ENCODE peak calls at places on chromosomes 16 and 17, in nine cellular contexts. N is NCI-H1092 treated with DMSO at 0.1 percent for 48 hours; P is colonic mucosa; M is T-helper 1 cell; K is effector CD4-positive, alpha-beta T cell; R is AML-193; Y is activated CD4-positive, alpha-beta T cell treated with anti-CD3 and anti-CD28 coated beads, Interleukin-2, amount 50 U/mL, for 4 hours; A is activated naive CD4-positive, alpha-beta T cell treated with anti-CD3 and anti-CD28 coated beads for 36 hours; O is stimulated activated CD4-positive, alpha-beta T cell treated with anti-CD3 and anti-CD28 coated beads, Interleukin-12 subunit alpha, Interleukin-12 subunit beta, amount 100 ng/mL, for 48 hours. F is an unnamed sample.
A peak's percentile ranks its signal among the peaks of the same experiment; 100 is the strongest.

GRCh38 chr17:81387235-81388060 is 7.8 kb upstream of the BAHCC1 start:
- DNase-seq in Y (peak; percentile 45), P (peak; percentile 64), K (no peak), M (peak; percentile 30), R (no peak), O (peak; percentile 39), N (no peak), A (peak; percentile 65), F (no peak)

GRCh38 chr17:62892870-62893338 is 73.1 kb upstream of the TANC2 start:
- DNase-seq in O (no peak), R (peak; percentile 99), N (no peak), K (no peak), Y (no peak), P (peak; percentile 36), A (peak; percentile 64), M (peak; percentile 52), F (no peak)

GRCh38 chr16:84119368-84119767 is 2.6 kb upstream of the MBTPS1 start:
- DNase-seq in N (no peak), Y (no peak), P (no peak), M (no peak), A (no peak), R (no peak), O (no peak), K (no peak), F (no peak)

GRCh38 chr17:5854871-5855554 is 215.2 kb upstream of the WSCD1 start:
- DNase-seq in O (no peak), P (no peak), R (no peak), Y (no peak), N (no peak), M (no peak), A (no peak), K (no peak), F (no peak)

GRCh38 chr17:70070297-70071027 is 4.6 kb upstream of the KCNJ16 start:
- DNase-seq in K (no peak), P (no peak), O (no peak), Y (no peak), A (no peak), N (no peak), R (no peak), M (no peak), F (no peak)

GRCh38 chr17:29197516-29198272 is 17.5 kb upstream of the MYO18A start:
- DNase-seq in O (no peak), M (no peak), A (no peak), K (no peak), Y (no peak), P (no peak), R (no peak), N (no peak), F (no peak)

GRCh38 chr16:84049403-84050060 is 6.9 kb upstream of the SLC38A8 start:
- DNase-seq in N (no peak), M (no peak), A (no peak), K (no peak), P (no peak), R (no peak), O (no peak), Y (no peak), F (no peak)

GRCh38 chr17:17463821-17464220 is 13.0 kb upstream of the MED9 start:
- DNase-seq in Y (no peak), N (no peak), M (no peak), O (no peak), K (no peak), R (no peak), A (no peak), P (no peak), F (no peak)

GRCh38 chr17:50289268-50289667 is 15.0 kb downstream of the TMEM92 start:
- DNase-seq in Y (no peak), R (no peak), M (no peak), P (no peak), N (no peak), A (no peak), K (no peak), O (no peak), F (no peak)

GRCh38 chr17:45246861-45247428 is 14.9 kb downstream of the SPATA32 start:
- DNase-seq in K (no peak), A (peak; percentile 78), P (no peak), R (no peak), N (no peak), M (no peak), O (no peak), Y (peak; percentile 58), F (no peak)

GRCh38 chr16:80938035-80938927 is 68.4 kb downstream of the CMC2 start:
- DNase-seq in Y (no peak), R (no peak), N (no peak), K (no peak), M (no peak), P (no peak), A (no peak), O (no peak), F (peak; percentile 99)

GRCh38 chr17:40958086-40958953 is 8.4 kb downstream of the KRT39 start:
- DNase-seq in O (no peak), P (peak; percentile 30), Y (no peak), N (no peak), M (no peak), K (no peak), A (no peak), R (no peak), F (no peak)

GRCh38 chr17:81926451-81927144 is 937 bp downstream of the MAFG start:
- DNase-seq in K (peak; percentile 44), O (no peak), A (peak; percentile 71), P (peak; percentile 93), M (peak; percentile 60), Y (peak; percentile 60), R (peak; percentile 87), N (no peak), F (peak; percentile 38)

GRCh38 chr17:31581022-31581483 is 189.6 kb downstream of the RAB11FIP4 start:
- DNase-seq in Y (no peak), P (no peak), O (no peak), N (peak; percentile 79), K (no peak), M (no peak), R (peak; percentile 53), A (no peak), F (peak; percentile 79)

GRCh38 chr16:12293913-12294312 is 317.4 kb downstream of the SNX29 start:
- DNase-seq in R (no peak), N (no peak), P (no peak), K (no peak), O (no peak), A (no peak), M (no peak), Y (no peak), F (no peak)

GRCh38 chr17:62888148-62888547 is 77.9 kb upstream of the TANC2 start:
- DNase-seq in P (no peak), O (no peak), K (no peak), M (no peak), Y (no peak), N (no peak), A (no peak), R (no peak), F (no peak)

GRCh38 chr17:978110-979093 is 1.2 kb downstream of the NXN start:
- DNase-seq in M (no peak), K (no peak), Y (no peak), A (no peak), R (no peak), O (no peak), N (no peak), P (no peak), F (no peak)

GRCh38 chr17:54256530-54256929 is 433.8 kb downstream of the KIF2B start:
- DNase-seq in N (no peak), K (no peak), P (no peak), O (no peak), Y (no peak), R (no peak), A (no peak), M (no peak), F (no peak)

F was measured in astrocyte of the cerebellum.